ENCODE peak calls at places on chromosome 18, in ten cellular contexts. One of them, this sample, is unnamed.

GRCh38 chr18:23386317-23386716 is 66.8 kb upstream of the RIOK3 start:
- DNase-seq in WTC11: no peak
- DNase-seq in CD8-positive, alpha-beta T cell: no peak
- DNase-seq in cardiac muscle cell: no peak
- DNase-seq in fibroblast of lung: no peak
- DNase-seq in nephron progenitor cell: no peak
- DNase-seq in CD4-positive, alpha-beta T cell: no peak
- DNase-seq in Caco-2: no peak
- DNase-seq in sigmoid colon: no peak
- DNase-seq in astrocyte of the cerebellum: no peak
- DNase-seq in this sample: peak

GRCh38 chr18:77407733-77408132 is 158.1 kb downstream of the GALR1 start:
- DNase-seq in WTC11: no peak
- DNase-seq in CD8-positive, alpha-beta T cell: no peak
- DNase-seq in cardiac muscle cell: no peak
- DNase-seq in fibroblast of lung: no peak
- DNase-seq in nephron progenitor cell: no peak
- DNase-seq in CD4-positive, alpha-beta T cell: no peak
- DNase-seq in Caco-2: no peak
- DNase-seq in sigmoid colon: no peak
- DNase-seq in astrocyte of the cerebellum: no peak
- DNase-seq in this sample: no peak

GRCh38 chr18:49098386-49098785 is 147.6 kb upstream of the SMAD7 start:
- DNase-seq in WTC11: no peak
- DNase-seq in CD8-positive, alpha-beta T cell: no peak
- DNase-seq in cardiac muscle cell: peak
- DNase-seq in fibroblast of lung: no peak
- DNase-seq in nephron progenitor cell: no peak
- DNase-seq in CD4-positive, alpha-beta T cell: no peak
- DNase-seq in Caco-2: no peak
- DNase-seq in sigmoid colon: no peak
- DNase-seq in astrocyte of the cerebellum: no peak
- DNase-seq in this sample: no peak

GRCh38 chr18:70464343-70465114 is 175.7 kb downstream of the SOCS6 start:
- DNase-seq in WTC11: peak
- DNase-seq in CD8-positive, alpha-beta T cell: no peak
- DNase-seq in cardiac muscle cell: peak
- DNase-seq in fibroblast of lung: peak
- DNase-seq in nephron progenitor cell: peak
- DNase-seq in CD4-positive, alpha-beta T cell: peak
- DNase-seq in Caco-2: peak
- DNase-seq in sigmoid colon: peak
- DNase-seq in astrocyte of the cerebellum: peak
- DNase-seq in this sample: peak

GRCh38 chr18:23690505-23691068 is 1.3 kb downstream of the LAMA3 start:
- DNase-seq in WTC11: peak
- DNase-seq in CD8-positive, alpha-beta T cell: no peak
- DNase-seq in cardiac muscle cell: no peak
- DNase-seq in fibroblast of lung: no peak
- DNase-seq in nephron progenitor cell: peak
- DNase-seq in CD4-positive, alpha-beta T cell: no peak
- DNase-seq in Caco-2: no peak
- DNase-seq in sigmoid colon: no peak
- DNase-seq in astrocyte of the cerebellum: no peak
- DNase-seq in this sample: no peak

GRCh38 chr18:11154983-11155759 is 5.8 kb upstream of the PIEZO2 start:
- DNase-seq in WTC11: no peak
- DNase-seq in CD8-positive, alpha-beta T cell: no peak
- DNase-seq in cardiac muscle cell: no peak
- DNase-seq in fibroblast of lung: no peak
- DNase-seq in nephron progenitor cell: no peak
- DNase-seq in CD4-positive, alpha-beta T cell: no peak
- DNase-seq in Caco-2: no peak
- DNase-seq in sigmoid colon: no peak
- DNase-seq in astrocyte of the cerebellum: no peak
- DNase-seq in this sample: no peak

GRCh38 chr18:12088731-12089375 is 4.8 kb upstream of the ANKRD62 start:
- DNase-seq in WTC11: no peak
- DNase-seq in CD8-positive, alpha-beta T cell: no peak
- DNase-seq in cardiac muscle cell: no peak
- DNase-seq in fibroblast of lung: no peak
- DNase-seq in nephron progenitor cell: no peak
- DNase-seq in CD4-positive, alpha-beta T cell: no peak
- DNase-seq in Caco-2: no peak
- DNase-seq in sigmoid colon: no peak
- DNase-seq in astrocyte of the cerebellum: no peak
- DNase-seq in this sample: no peak

GRCh38 chr18:48656582-48656981 is 117.8 kb downstream of the CTIF start:
- DNase-seq in WTC11: no peak
- DNase-seq in CD8-positive, alpha-beta T cell: no peak
- DNase-seq in cardiac muscle cell: no peak
- DNase-seq in fibroblast of lung: no peak
- DNase-seq in nephron progenitor cell: no peak
- DNase-seq in CD4-positive, alpha-beta T cell: no peak
- DNase-seq in Caco-2: no peak
- DNase-seq in sigmoid colon: peak
- DNase-seq in astrocyte of the cerebellum: no peak
- DNase-seq in this sample: no peak

GRCh38 chr18:44819944-44820510 is 139.3 kb downstream of the SETBP1 start:
- DNase-seq in WTC11: no peak
- DNase-seq in CD8-positive, alpha-beta T cell: no peak
- DNase-seq in cardiac muscle cell: no peak
- DNase-seq in fibroblast of lung: no peak
- DNase-seq in nephron progenitor cell: no peak
- DNase-seq in CD4-positive, alpha-beta T cell: no peak
- DNase-seq in Caco-2: no peak
- DNase-seq in sigmoid colon: peak
- DNase-seq in astrocyte of the cerebellum: no peak
- DNase-seq in this sample: no peak

GRCh38 chr18:45103319-45104070 is 422.8 kb downstream of the SETBP1 start:
- DNase-seq in WTC11: no peak
- DNase-seq in CD8-positive, alpha-beta T cell: no peak
- DNase-seq in cardiac muscle cell: no peak
- DNase-seq in fibroblast of lung: no peak
- DNase-seq in nephron progenitor cell: no peak
- DNase-seq in CD4-positive, alpha-beta T cell: no peak
- DNase-seq in Caco-2: no peak
- DNase-seq in sigmoid colon: no peak
- DNase-seq in astrocyte of the cerebellum: no peak
- DNase-seq in this sample: no peak

GRCh38 chr18:111292-112014 is 46.9 kb upstream of the USP14 start:
- DNase-seq in WTC11: peak
- DNase-seq in CD8-positive, alpha-beta T cell: peak
- DNase-seq in cardiac muscle cell: peak
- DNase-seq in fibroblast of lung: peak
- DNase-seq in nephron progenitor cell: peak
- DNase-seq in CD4-positive, alpha-beta T cell: peak
- DNase-seq in Caco-2: peak
- DNase-seq in sigmoid colon: peak
- DNase-seq in astrocyte of the cerebellum: no peak
- DNase-seq in this sample: peak

GRCh38 chr18:58232674-58233073 is 188.6 kb downstream of the NEDD4L start:
- DNase-seq in WTC11: no peak
- DNase-seq in CD8-positive, alpha-beta T cell: no peak
- DNase-seq in cardiac muscle cell: no peak
- DNase-seq in fibroblast of lung: no peak
- DNase-seq in nephron progenitor cell: no peak
- DNase-seq in CD4-positive, alpha-beta T cell: no peak
- DNase-seq in Caco-2: no peak
- DNase-seq in sigmoid colon: no peak
- DNase-seq in astrocyte of the cerebellum: no peak
- DNase-seq in this sample: no peak

GRCh38 chr18:58234359-58234741 is 190.3 kb downstream of the NEDD4L start:
- DNase-seq in WTC11: no peak
- DNase-seq in CD8-positive, alpha-beta T cell: no peak
- DNase-seq in cardiac muscle cell: no peak
- DNase-seq in fibroblast of lung: no peak
- DNase-seq in nephron progenitor cell: no peak
- DNase-seq in CD4-positive, alpha-beta T cell: no peak
- DNase-seq in Caco-2: no peak
- DNase-seq in sigmoid colon: no peak
- DNase-seq in astrocyte of the cerebellum: no peak
- DNase-seq in this sample: no peak

GRCh38 chr18:58229162-58229561 is 185.1 kb downstream of the NEDD4L start:
- DNase-seq in WTC11: no peak
- DNase-seq in CD8-positive, alpha-beta T cell: no peak
- DNase-seq in cardiac muscle cell: no peak
- DNase-seq in fibroblast of lung: no peak
- DNase-seq in nephron progenitor cell: no peak
- DNase-seq in CD4-positive, alpha-beta T cell: no peak
- DNase-seq in Caco-2: no peak
- DNase-seq in sigmoid colon: no peak
- DNase-seq in astrocyte of the cerebellum: no peak
- DNase-seq in this sample: no peak

GRCh38 chr18:58230438-58231179 is 186.6 kb downstream of the NEDD4L start:
- DNase-seq in WTC11: no peak
- DNase-seq in CD8-positive, alpha-beta T cell: no peak
- DNase-seq in cardiac muscle cell: no peak
- DNase-seq in fibroblast of lung: no peak
- DNase-seq in nephron progenitor cell: no peak
- DNase-seq in CD4-positive, alpha-beta T cell: no peak
- DNase-seq in Caco-2: no peak
- DNase-seq in sigmoid colon: no peak
- DNase-seq in astrocyte of the cerebellum: no peak
- DNase-seq in this sample: peak

GRCh38 chr18:58231930-58232329 is 187.9 kb downstream of the NEDD4L start:
- DNase-seq in WTC11: no peak
- DNase-seq in CD8-positive, alpha-beta T cell: no peak
- DNase-seq in cardiac muscle cell: no peak
- DNase-seq in fibroblast of lung: no peak
- DNase-seq in nephron progenitor cell: no peak
- DNase-seq in CD4-positive, alpha-beta T cell: no peak
- DNase-seq in Caco-2: peak
- DNase-seq in sigmoid colon: no peak
- DNase-seq in astrocyte of the cerebellum: no peak
- DNase-seq in this sample: no peak
- TF ChIP-seq CTCF in WTC11: no peak
- TF ChIP-seq CTCF in CD8-positive, alpha-beta T cell: no peak
- TF ChIP-seq CTCF in cardiac muscle cell: no peak
- TF ChIP-seq CTCF in fibroblast of lung: peak
- TF ChIP-seq CTCF in nephron progenitor cell: no peak
- TF ChIP-seq CTCF in CD4-positive, alpha-beta T cell: no peak
- TF ChIP-seq CTCF in Caco-2: no peak
- TF ChIP-seq CTCF in sigmoid colon: peak
- TF ChIP-seq CTCF in astrocyte of the cerebellum: peak
- TF ChIP-seq CTCF in this sample: peak

GRCh38 chr18:67705748-67706147 is 189.2 kb upstream of the DSEL start:
- DNase-seq in WTC11: no peak
- DNase-seq in CD8-positive, alpha-beta T cell: no peak
- DNase-seq in cardiac muscle cell: peak
- DNase-seq in fibroblast of lung: peak
- DNase-seq in nephron progenitor cell: no peak
- DNase-seq in CD4-positive, alpha-beta T cell: no peak
- DNase-seq in Caco-2: no peak
- DNase-seq in sigmoid colon: no peak
- DNase-seq in astrocyte of the cerebellum: no peak
- DNase-seq in this sample: peak

GRCh38 chr18:67715567-67715966 is 199.0 kb upstream of the DSEL start:
- DNase-seq in WTC11: no peak
- DNase-seq in CD8-positive, alpha-beta T cell: no peak
- DNase-seq in cardiac muscle cell: no peak
- DNase-seq in fibroblast of lung: no peak
- DNase-seq in nephron progenitor cell: no peak
- DNase-seq in CD4-positive, alpha-beta T cell: no peak
- DNase-seq in Caco-2: no peak
- DNase-seq in sigmoid colon: no peak
- DNase-seq in astrocyte of the cerebellum: no peak
- DNase-seq in this sample: no peak

DNA sequence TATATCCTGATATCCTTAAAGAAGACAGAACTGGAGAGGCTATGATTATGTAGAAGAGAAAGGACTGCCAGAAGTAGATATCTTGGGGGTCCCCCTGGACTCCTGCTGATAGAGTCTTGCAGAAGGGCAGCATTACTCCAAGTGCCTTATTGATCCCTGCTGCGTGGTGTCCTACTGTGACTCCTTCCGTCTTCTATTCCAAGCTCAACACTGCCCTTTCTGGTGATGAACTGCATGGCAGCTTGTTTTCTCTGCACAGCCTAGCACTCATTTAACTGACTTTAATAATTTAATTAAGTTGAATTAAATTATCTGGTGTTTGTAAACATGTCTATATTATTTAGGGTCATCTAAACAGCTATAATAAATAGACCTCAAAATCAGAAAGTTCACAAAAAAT is 194.1 kb upstream of the DSEL start:
- DNase-seq in WTC11: peak
- DNase-seq in CD8-positive, alpha-beta T cell: no peak
- DNase-seq in cardiac muscle cell: no peak
- DNase-seq in fibroblast of lung: no peak
- DNase-seq in nephron progenitor cell: no peak
- DNase-seq in CD4-positive, alpha-beta T cell: no peak
- DNase-seq in Caco-2: peak
- DNase-seq in sigmoid colon: no peak
- DNase-seq in astrocyte of the cerebellum: no peak
- DNase-seq in this sample: no peak
- TF ChIP-seq CTCF in WTC11: peak
- TF ChIP-seq CTCF in CD8-positive, alpha-beta T cell: no peak
- TF ChIP-seq CTCF in cardiac muscle cell: peak
- TF ChIP-seq CTCF in fibroblast of lung: peak
- TF ChIP-seq CTCF in nephron progenitor cell: peak
- TF ChIP-seq CTCF in CD4-positive, alpha-beta T cell: no peak
- TF ChIP-seq CTCF in Caco-2: peak
- TF ChIP-seq CTCF in sigmoid colon: no peak
- TF ChIP-seq CTCF in astrocyte of the cerebellum: no peak
- TF ChIP-seq CTCF in this sample: no peak

GRCh38 chr18:74430231-74430630 is 26.9 kb downstream of the DIPK1C start:
- DNase-seq in WTC11: no peak
- DNase-seq in CD8-positive, alpha-beta T cell: no peak
- DNase-seq in cardiac muscle cell: peak
- DNase-seq in fibroblast of lung: no peak
- DNase-seq in nephron progenitor cell: no peak
- DNase-seq in CD4-positive, alpha-beta T cell: no peak
- DNase-seq in Caco-2: no peak
- DNase-seq in sigmoid colon: no peak
- DNase-seq in astrocyte of the cerebellum: no peak
- DNase-seq in this sample: no peak
- TF ChIP-seq CTCF in WTC11: no peak
- TF ChIP-seq CTCF in CD8-positive, alpha-beta T cell: no peak
- TF ChIP-seq CTCF in cardiac muscle cell: no peak
- TF ChIP-seq CTCF in fibroblast of lung: no peak
- TF ChIP-seq CTCF in nephron progenitor cell: no peak
- TF ChIP-seq CTCF in CD4-positive, alpha-beta T cell: no peak
- TF ChIP-seq CTCF in Caco-2: no peak
- TF ChIP-seq CTCF in sigmoid colon: no peak
- TF ChIP-seq CTCF in astrocyte of the cerebellum: no peak
- TF ChIP-seq CTCF in this sample: no peak

DNA sequence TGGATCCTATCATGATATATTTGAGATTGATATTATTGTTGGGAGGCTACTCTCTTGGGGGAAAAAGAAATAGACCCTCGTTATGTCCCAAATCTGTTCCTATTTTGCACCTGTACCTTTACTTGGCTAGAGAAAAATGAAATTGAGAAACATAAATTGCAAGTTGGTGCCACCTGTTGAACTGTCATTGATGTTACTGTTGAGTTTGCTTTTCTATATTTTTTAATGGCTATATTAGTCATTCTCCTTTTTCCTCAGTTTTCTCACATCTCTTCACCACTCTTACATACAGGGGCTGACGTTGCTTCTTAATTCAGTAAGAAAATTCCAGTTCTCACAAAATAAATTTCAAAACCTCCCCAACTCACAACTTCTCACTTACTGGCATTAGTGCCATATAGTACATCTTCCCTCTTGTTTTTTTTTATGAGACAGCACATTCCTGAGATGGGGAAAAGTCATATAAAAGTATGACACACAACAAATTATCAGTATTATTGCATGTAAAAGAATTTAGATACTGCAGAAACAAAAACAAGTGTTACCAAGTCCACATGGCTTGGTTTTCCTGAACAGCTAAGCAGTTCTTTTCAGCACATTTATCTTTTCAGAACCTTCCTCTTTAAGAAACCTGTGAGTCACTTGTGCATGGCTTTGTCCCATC is 348.3 kb upstream of the DSEL start:
- DNase-seq in WTC11: no peak
- DNase-seq in CD8-positive, alpha-beta T cell: no peak
- DNase-seq in cardiac muscle cell: no peak
- DNase-seq in fibroblast of lung: peak
- DNase-seq in nephron progenitor cell: no peak
- DNase-seq in CD4-positive, alpha-beta T cell: no peak
- DNase-seq in Caco-2: no peak
- DNase-seq in sigmoid colon: no peak
- DNase-seq in astrocyte of the cerebellum: no peak
- DNase-seq in this sample: peak
- TF ChIP-seq CTCF in WTC11: no peak
- TF ChIP-seq CTCF in CD8-positive, alpha-beta T cell: no peak
- TF ChIP-seq CTCF in cardiac muscle cell: no peak
- TF ChIP-seq CTCF in fibroblast of lung: no peak
- TF ChIP-seq CTCF in nephron progenitor cell: no peak
- TF ChIP-seq CTCF in CD4-positive, alpha-beta T cell: no peak
- TF ChIP-seq CTCF in Caco-2: no peak
- TF ChIP-seq CTCF in sigmoid colon: no peak
- TF ChIP-seq CTCF in astrocyte of the cerebellum: no peak
- TF ChIP-seq CTCF in this sample: no peak